ENCODE peak calls at places on chromosomes 11 and 22, in four cellular contexts. Y is A549, T is HepG2, O is K562. V is an unnamed sample.

GRCh38 chr11:12108875-12109453 is 1.4 kb upstream of the MICAL2 start:
- DNase-seq in T (no peak), O (no peak), Y (no peak), V (no peak)

GRCh38 chr11:47498584-47499152 is 49.7 kb upstream of the RAPSN start:
- DNase-seq in O (no peak), T (no peak), Y (no peak), V (no peak)

GRCh38 chr11:11987503-11988022 is 20.9 kb downstream of the DKK3 start:
- DNase-seq in Y (peak), T (no peak), O (no peak), V (no peak)

GRCh38 chr11:59997800-59998199 is 19.2 kb upstream of the OOSP4B start:
- DNase-seq in O (no peak), Y (no peak), T (no peak), V (no peak)

GRCh38 chr22:36021649-36022048 is 7.0 kb downstream of the RBFOX2 start:
- DNase-seq in T (no peak), Y (no peak), O (no peak), V (no peak)

GRCh38 chr11:44899959-44900358 is 50.7 kb downstream of the TP53I11 start:
- DNase-seq in Y (peak), T (peak), O (peak), V (peak)

GRCh38 chr11:112537846-112538330 is 277.2 kb upstream of the PLET1 start:
- DNase-seq in Y (no peak), O (no peak), T (no peak), V (no peak)

GRCh38 chr11:35029979-35030378 is 109.0 kb upstream of the CD44 start:
- DNase-seq in O (peak), Y (peak), T (no peak), V (peak)

GRCh38 chr11:77276271-77276670 is 25.2 kb downstream of the GDPD4 start:
- DNase-seq in T (no peak), Y (no peak), O (no peak), V (no peak)

GRCh38 chr22:20729194-20729593 is 44.7 kb upstream of the SERPIND1 start:
- DNase-seq in O (no peak), Y (no peak), T (no peak), V (no peak)

GRCh38 chr11:34564807-34565241 is 51.2 kb upstream of the ELF5 start:
- DNase-seq in Y (no peak), O (no peak), T (peak), V (no peak)

GRCh38 chr11:94417386-94417987 is 16.3 kb upstream of the GPR83 start:
- DNase-seq in Y (peak), O (no peak), T (peak), V (no peak)

GRCh38 chr11:15720460-15720859 is 605.7 kb downstream of the INSC start:
- DNase-seq in T (no peak), Y (no peak), O (no peak), V (no peak)

GRCh38 chr22:46684706-46685105 is 53.3 kb downstream of the CERK start:
- DNase-seq in T (no peak), O (no peak), Y (no peak), V (peak)

GRCh38 chr11:58770627-58771457 is 39.1 kb upstream of the GLYAT start:
- DNase-seq in T (no peak), O (peak), Y (peak), V (no peak)

GRCh38 chr11:112513417-112513816 is 252.8 kb upstream of the PLET1 start:
- DNase-seq in O (no peak), T (no peak), Y (no peak), V (no peak)

GRCh38 chr11:66107600-66108151 is 37.6 kb downstream of the PACS1 start:
- DNase-seq in T (no peak), O (no peak), Y (no peak), V (no peak)

GRCh38 chr11:75797796-75798195 is 17.2 kb upstream of the UVRAG start:
- DNase-seq in O (no peak), T (no peak), Y (no peak), V (no peak)

GRCh38 chr11:27058456-27058855 is 17.8 kb downstream of the BBOX1 start:
- DNase-seq in T (no peak), O (no peak), Y (no peak), V (no peak)

GRCh38 chr11:64659417-64660144 is 63.4 kb downstream of the NRXN2 start:
- DNase-seq in O (peak), T (peak), Y (peak), V (no peak)

GRCh38 chr11:1717745-1718144 is 20.8 kb downstream of the KRTAP5-6 start:
- DNase-seq in O (no peak), Y (no peak), T (no peak), V (no peak)

GRCh38 chr22:25628494-25628893 is 64.0 kb downstream of the GRK3 start:
- DNase-seq in T (no peak), O (no peak), Y (no peak), V (no peak)

GRCh38 chr22:39617761-39618757 is 47.5 kb downstream of the CACNA1I start:
- DNase-seq in Y (no peak), O (no peak), T (no peak), V (no peak)

GRCh38 chr22:44663256-44663999 is 38.6 kb upstream of the PRR5 start:
- DNase-seq in T (no peak), Y (no peak), O (no peak), V (no peak)

GRCh38 chr11:4606231-4607015 is 1.6 kb downstream of the TRIM68 start:
- DNase-seq in O (no peak), Y (no peak), T (no peak), V (no peak)
- H3K4me3 ChIP-seq in O (peak), Y (no peak), T (no peak), V (peak)

GRCh38 chr22:23215294-23216204 is 35.2 kb downstream of the BCR start:
- DNase-seq in O (peak), T (no peak), Y (no peak), V (no peak)
- TF ChIP-seq ESRRA in O (no peak), T (no peak), Y (no peak), V (no peak)

DNA sequence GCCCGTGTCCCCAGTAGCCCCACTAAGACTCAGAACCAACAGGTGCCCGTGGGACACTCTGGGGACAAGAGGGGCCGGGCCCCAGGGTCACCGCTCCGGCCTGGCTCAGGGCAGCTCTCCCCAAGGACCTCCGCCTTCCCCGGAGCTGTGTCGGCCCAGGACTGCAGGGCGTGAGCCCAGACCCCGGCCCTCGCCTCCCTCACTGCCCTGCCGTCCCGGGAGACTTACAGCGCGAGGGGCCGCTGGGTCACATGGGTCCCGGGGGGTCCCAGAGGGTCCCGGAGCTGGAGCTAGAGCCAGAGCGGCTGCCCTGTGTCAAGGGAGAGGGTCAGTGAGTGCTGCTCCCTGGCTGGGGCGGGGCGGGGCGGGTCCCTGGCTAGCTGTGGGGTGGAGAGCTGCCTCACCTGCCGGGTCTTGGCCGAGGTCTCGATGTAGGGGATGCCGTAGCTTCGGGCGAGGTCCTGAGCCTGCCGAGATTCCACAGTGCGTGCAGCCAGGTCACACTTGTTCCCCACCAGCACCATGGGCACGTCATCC is 2.3 kb downstream of the HRAS start:
- DNase-seq in Y (no peak), O (no peak), T (no peak), V (no peak)
- H3K4me3 ChIP-seq in Y (no peak), O (no peak), T (no peak), V (no peak)

GRCh38 chr11:122778148-122778547 is 60.2 kb upstream of the CRTAM start:
- DNase-seq in T (no peak), Y (no peak), O (no peak), V (no peak)
- TF ChIP-seq ESRRA in T (no peak), Y (no peak), O (no peak), V (no peak)

GRCh38 chr11:69371731-69372588 is 78.0 kb downstream of the MYEOV start:
- DNase-seq in Y (no peak), O (no peak), T (no peak), V (no peak)
- H3K4me3 ChIP-seq in Y (no peak), O (no peak), T (no peak), V (no peak)

DNA sequence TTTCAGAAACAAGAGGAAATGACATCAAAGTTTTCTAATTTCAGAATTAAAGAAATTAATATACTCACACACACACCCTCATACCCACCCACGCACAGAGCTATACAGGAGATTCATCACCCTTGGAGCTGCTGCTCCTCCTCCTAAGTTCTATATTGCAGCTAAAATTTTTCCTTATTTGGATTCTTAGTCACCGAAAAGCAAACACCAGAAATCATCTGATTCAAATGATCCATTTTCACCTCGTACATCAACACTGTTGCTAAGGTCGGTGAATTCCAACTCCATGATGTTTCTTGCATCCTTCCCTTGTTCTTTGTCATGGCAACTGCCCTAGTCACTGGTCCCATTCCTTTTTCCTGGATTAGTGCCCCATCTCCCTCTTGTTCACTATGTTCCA is 286.2 kb downstream of the GRM5 start:
- DNase-seq in Y (peak), O (no peak), T (peak), V (no peak)
- TF ChIP-seq ESRRA in Y (no peak), O (no peak), T (no peak), V (no peak)

DNA sequence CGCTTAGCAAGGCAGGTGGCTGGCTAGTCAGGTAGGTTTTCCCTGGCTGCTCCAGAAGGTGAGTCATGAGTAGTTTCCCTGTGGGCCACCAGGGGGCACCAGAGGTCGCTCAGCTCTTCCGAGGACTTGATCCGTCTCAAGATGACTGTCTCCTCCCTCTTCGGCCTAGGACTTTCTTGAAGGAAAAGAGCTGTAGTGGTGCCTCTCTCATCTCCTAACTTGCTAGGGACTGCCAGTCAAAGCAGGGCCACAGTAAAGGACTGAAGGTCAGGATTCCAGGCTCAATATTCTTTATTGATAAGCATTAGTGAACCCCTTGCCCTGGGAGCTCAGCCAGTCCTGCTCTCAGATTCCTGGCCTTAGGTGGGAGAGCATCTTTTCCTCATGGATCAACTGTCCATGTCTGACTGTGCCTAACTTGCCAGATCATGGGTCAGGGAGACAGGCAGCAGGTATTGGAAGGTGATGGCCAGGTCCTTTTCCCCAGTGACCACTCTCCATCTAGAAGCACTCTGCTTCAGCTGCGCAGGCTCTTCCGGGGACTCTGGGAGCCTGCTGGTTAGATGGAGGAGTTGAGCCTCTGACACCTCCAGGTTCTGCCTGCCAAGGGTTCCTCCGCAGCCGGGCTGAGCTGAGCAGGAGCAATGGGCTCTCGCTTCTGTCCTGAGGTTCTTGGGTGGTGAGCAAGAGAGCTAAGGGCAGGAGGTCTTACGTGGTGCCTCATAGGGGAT is 1.9 kb downstream of the POLD4 start:
- DNase-seq in O (peak), Y (peak), T (no peak), V (no peak)
- H3K4me3 ChIP-seq in O (no peak), Y (peak), T (no peak), V (peak)